ENCODE peak calls at places on chromosomes 12 and 14, in seven cellular contexts. One of them, this sample, is unnamed. For H3K36me3, the result is how much of the 10 kb centered on the place peaks cover.

GRCh38 chr12:27966870-27967269 is 5.7 kb downstream of the PTHLH start:
- DNase-seq in right lobe of liver: no peak
- DNase-seq in endothelial cell of umbilical vein: peak
- DNase-seq in heart right ventricle: no peak
- DNase-seq in left lung: no peak
- DNase-seq in pancreas: no peak
- DNase-seq in right atrium auricular region: no peak
- DNase-seq in this sample: peak

GRCh38 chr12:48351022-48351708 is 446 bp upstream of the ZNF641 start:
- DNase-seq in heart right ventricle: no peak
- DNase-seq in pancreas: peak
- DNase-seq in left lung: peak
- DNase-seq in right atrium auricular region: peak
- DNase-seq in right lobe of liver: peak
- DNase-seq in endothelial cell of umbilical vein: peak
- DNase-seq in this sample: peak

GRCh38 chr14:53534841-53535240 is 381.7 kb upstream of the DDHD1 start:
- DNase-seq in endothelial cell of umbilical vein: no peak
- DNase-seq in right lobe of liver: no peak
- DNase-seq in left lung: no peak
- DNase-seq in pancreas: no peak
- DNase-seq in right atrium auricular region: no peak
- DNase-seq in heart right ventricle: no peak
- DNase-seq in this sample: no peak

GRCh38 chr12:64237382-64237781 is 15.3 kb upstream of the KICS2 start:
- DNase-seq in right atrium auricular region: no peak
- DNase-seq in left lung: no peak
- DNase-seq in endothelial cell of umbilical vein: no peak
- DNase-seq in right lobe of liver: no peak
- DNase-seq in pancreas: no peak
- DNase-seq in heart right ventricle: no peak
- DNase-seq in this sample: no peak

GRCh38 chr12:125797421-125798175 is 732.4 kb downstream of the AACS start:
- DNase-seq in pancreas: no peak
- DNase-seq in endothelial cell of umbilical vein: no peak
- DNase-seq in right atrium auricular region: no peak
- DNase-seq in left lung: no peak
- DNase-seq in right lobe of liver: no peak
- DNase-seq in heart right ventricle: no peak
- DNase-seq in this sample: peak

GRCh38 chr14:101083564-101084435 is 180.3 kb upstream of the RTL1 start:
- DNase-seq in endothelial cell of umbilical vein: no peak
- DNase-seq in right lobe of liver: peak
- DNase-seq in left lung: peak
- DNase-seq in pancreas: no peak
- DNase-seq in right atrium auricular region: peak
- DNase-seq in heart right ventricle: peak
- DNase-seq in this sample: peak

GRCh38 chr12:29639893-29640495 is 142.5 kb upstream of the OVCH1 start:
- DNase-seq in heart right ventricle: no peak
- DNase-seq in right atrium auricular region: no peak
- DNase-seq in endothelial cell of umbilical vein: no peak
- DNase-seq in left lung: no peak
- DNase-seq in pancreas: no peak
- DNase-seq in right lobe of liver: no peak
- DNase-seq in this sample: no peak

GRCh38 chr14:100383727-100384158 is 60.6 kb downstream of the SLC25A47 start:
- DNase-seq in right lobe of liver: peak
- DNase-seq in left lung: peak
- DNase-seq in right atrium auricular region: no peak
- DNase-seq in pancreas: peak
- DNase-seq in heart right ventricle: peak
- DNase-seq in endothelial cell of umbilical vein: peak
- DNase-seq in this sample: peak

GRCh38 chr12:88591343-88591742 is 11.1 kb upstream of the KITLG start:
- DNase-seq in pancreas: no peak
- DNase-seq in right lobe of liver: no peak
- DNase-seq in heart right ventricle: no peak
- DNase-seq in endothelial cell of umbilical vein: no peak
- DNase-seq in left lung: no peak
- DNase-seq in right atrium auricular region: no peak
- DNase-seq in this sample: no peak

GRCh38 chr14:35435177-35435576 is 30.6 kb upstream of the NFKBIA start:
- DNase-seq in heart right ventricle: no peak
- DNase-seq in right atrium auricular region: no peak
- DNase-seq in endothelial cell of umbilical vein: no peak
- DNase-seq in pancreas: no peak
- DNase-seq in right lobe of liver: no peak
- DNase-seq in left lung: no peak
- DNase-seq in this sample: no peak

GRCh38 chr12:124754949-124755800 is 108.5 kb downstream of the SCARB1 start:
- DNase-seq in right lobe of liver: peak
- DNase-seq in right atrium auricular region: peak
- DNase-seq in pancreas: peak
- DNase-seq in endothelial cell of umbilical vein: no peak
- DNase-seq in heart right ventricle: peak
- DNase-seq in left lung: peak
- DNase-seq in this sample: peak

GRCh38 chr12:29816869-29817730 is 33.4 kb upstream of the TMTC1 start:
- DNase-seq in endothelial cell of umbilical vein: peak
- DNase-seq in right lobe of liver: no peak
- DNase-seq in heart right ventricle: no peak
- DNase-seq in right atrium auricular region: no peak
- DNase-seq in left lung: no peak
- DNase-seq in pancreas: no peak
- DNase-seq in this sample: no peak

GRCh38 chr12:52965337-52965731 is 16.4 kb downstream of the KRT18 start:
- DNase-seq in right atrium auricular region: no peak
- DNase-seq in right lobe of liver: no peak
- DNase-seq in endothelial cell of umbilical vein: no peak
- DNase-seq in pancreas: no peak
- DNase-seq in heart right ventricle: no peak
- DNase-seq in left lung: no peak
- DNase-seq in this sample: no peak

GRCh38 chr12:92551853-92552397 is 150.9 kb upstream of the PLEKHG7 start:
- DNase-seq in left lung: no peak
- DNase-seq in right atrium auricular region: no peak
- DNase-seq in endothelial cell of umbilical vein: no peak
- DNase-seq in pancreas: no peak
- DNase-seq in right lobe of liver: no peak
- DNase-seq in heart right ventricle: no peak
- DNase-seq in this sample: no peak

GRCh38 chr12:6044082-6044481 is 80.4 kb downstream of the VWF start:
- DNase-seq in left lung: no peak
- DNase-seq in right atrium auricular region: no peak
- DNase-seq in heart right ventricle: no peak
- DNase-seq in right lobe of liver: no peak
- DNase-seq in endothelial cell of umbilical vein: no peak
- DNase-seq in pancreas: no peak
- DNase-seq in this sample: no peak

GRCh38 chr14:53955671-53956426 is 776 bp downstream of the BMP4 start:
- DNase-seq in left lung: peak
- DNase-seq in heart right ventricle: peak
- DNase-seq in endothelial cell of umbilical vein: peak
- DNase-seq in right lobe of liver: peak
- DNase-seq in pancreas: no peak
- DNase-seq in right atrium auricular region: peak
- DNase-seq in this sample: no peak

DNA sequence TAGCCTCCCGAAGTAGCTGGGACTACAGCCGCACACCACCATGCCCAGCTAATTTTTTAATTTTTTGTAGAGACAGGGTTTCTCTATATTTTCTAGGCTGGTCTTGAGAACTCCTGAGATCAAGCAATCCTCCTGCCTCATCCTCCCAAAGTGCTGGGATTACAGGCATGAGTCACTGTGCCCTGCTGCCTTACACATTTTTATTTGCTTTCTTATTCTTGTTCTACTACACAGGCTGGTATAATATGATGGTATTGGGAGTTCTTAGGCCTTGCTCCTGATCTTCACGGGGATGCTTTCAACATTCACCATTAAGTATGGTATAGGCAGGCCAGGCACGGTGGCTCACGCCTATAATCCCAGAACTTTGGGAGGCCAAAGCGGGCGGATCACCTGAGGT is 21.2 kb downstream of the DGLUCY start:
- DNase-seq in right atrium auricular region: no peak
- DNase-seq in right lobe of liver: no peak
- DNase-seq in pancreas: no peak
- DNase-seq in endothelial cell of umbilical vein: no peak
- DNase-seq in heart right ventricle: no peak
- DNase-seq in left lung: no peak
- DNase-seq in this sample: no peak
- H3K36me3 ChIP-seq in right atrium auricular region: under half
- H3K36me3 ChIP-seq in right lobe of liver: under half
- H3K36me3 ChIP-seq in pancreas: under half
- H3K36me3 ChIP-seq in endothelial cell of umbilical vein: under half
- H3K36me3 ChIP-seq in heart right ventricle: half or more
- H3K36me3 ChIP-seq in left lung: under half
- H3K36me3 ChIP-seq in this sample: under half

DNA sequence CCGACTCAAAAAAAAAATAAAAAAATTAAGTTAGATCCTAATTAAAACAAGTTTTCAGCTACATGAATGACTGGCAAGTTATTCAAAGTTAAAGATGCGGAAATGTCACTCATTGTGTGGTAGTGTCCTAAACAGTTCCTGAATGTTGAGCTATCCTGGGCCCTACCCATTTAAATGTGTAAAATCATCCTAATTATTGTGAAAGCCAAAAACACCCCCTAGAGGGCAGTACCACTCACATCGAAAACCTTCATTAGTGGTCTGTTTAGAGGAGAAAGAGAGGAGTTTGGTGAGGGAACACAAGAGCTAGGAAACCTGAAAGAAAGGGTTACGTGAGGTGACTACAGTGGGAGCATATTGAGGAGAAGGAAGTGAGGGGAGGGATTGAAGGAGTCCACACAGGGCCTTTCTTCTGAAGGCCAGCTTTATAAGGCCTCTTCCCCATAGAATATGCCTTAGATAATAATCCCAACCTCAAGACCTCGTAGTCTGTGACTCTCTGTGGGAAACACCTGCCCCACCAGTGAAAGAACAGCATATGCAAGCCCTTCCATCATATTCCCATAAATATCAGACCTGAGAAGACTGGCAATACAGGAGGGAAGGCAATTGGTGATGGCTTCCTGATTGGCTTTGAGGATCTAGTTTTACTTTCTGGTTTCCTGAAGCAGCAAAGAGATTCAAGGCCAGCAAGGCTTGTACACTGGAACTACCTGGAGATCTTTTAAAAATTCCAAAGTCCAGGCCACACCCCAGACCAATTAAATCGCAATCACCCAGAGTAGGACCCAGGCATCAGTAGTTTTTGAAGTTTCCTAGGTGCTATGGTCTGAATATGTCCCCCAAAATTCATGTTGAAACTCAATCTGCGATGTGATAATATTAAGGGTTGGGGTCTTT is 2.7 kb upstream of the TEP1 start:
- DNase-seq in left lung: no peak
- DNase-seq in pancreas: no peak
- DNase-seq in right atrium auricular region: no peak
- DNase-seq in right lobe of liver: no peak
- DNase-seq in heart right ventricle: no peak
- DNase-seq in endothelial cell of umbilical vein: peak
- DNase-seq in this sample: no peak
- H3K27ac ChIP-seq in left lung: no peak
- H3K27ac ChIP-seq in pancreas: no peak
- H3K27ac ChIP-seq in right atrium auricular region: no peak
- H3K27ac ChIP-seq in right lobe of liver: no peak
- H3K27ac ChIP-seq in heart right ventricle: no peak
- H3K27ac ChIP-seq in endothelial cell of umbilical vein: no peak
- H3K27ac ChIP-seq in this sample: no peak

GRCh38 chr12:111887916-111888745 is 46.1 kb downstream of the MAPKAPK5 start:
- DNase-seq in endothelial cell of umbilical vein: peak
- DNase-seq in pancreas: no peak
- DNase-seq in right atrium auricular region: peak
- DNase-seq in heart right ventricle: no peak
- DNase-seq in left lung: peak
- DNase-seq in right lobe of liver: no peak
- DNase-seq in this sample: no peak

GRCh38 chr12:111881712-111882111 is 39.7 kb downstream of the MAPKAPK5 start:
- DNase-seq in right lobe of liver: no peak
- DNase-seq in endothelial cell of umbilical vein: no peak
- DNase-seq in left lung: no peak
- DNase-seq in right atrium auricular region: no peak
- DNase-seq in pancreas: no peak
- DNase-seq in heart right ventricle: no peak
- DNase-seq in this sample: no peak

GRCh38 chr12:111886662-111887545 is 44.9 kb downstream of the MAPKAPK5 start:
- DNase-seq in pancreas: no peak
- DNase-seq in heart right ventricle: no peak
- DNase-seq in right lobe of liver: no peak
- DNase-seq in left lung: no peak
- DNase-seq in endothelial cell of umbilical vein: no peak
- DNase-seq in right atrium auricular region: no peak
- DNase-seq in this sample: no peak
- H3K36me3 ChIP-seq in pancreas: under half
- H3K36me3 ChIP-seq in heart right ventricle: half or more
- H3K36me3 ChIP-seq in right lobe of liver: under half
- H3K36me3 ChIP-seq in left lung: under half
- H3K36me3 ChIP-seq in endothelial cell of umbilical vein: under half
- H3K36me3 ChIP-seq in right atrium auricular region: half or more
- H3K36me3 ChIP-seq in this sample: half or more

GRCh38 chr14:103855734-103856095 is 8.3 kb upstream of the PPP1R13B start:
- DNase-seq in right atrium auricular region: no peak
- DNase-seq in right lobe of liver: no peak
- DNase-seq in pancreas: no peak
- DNase-seq in heart right ventricle: no peak
- DNase-seq in left lung: no peak
- DNase-seq in endothelial cell of umbilical vein: no peak
- DNase-seq in this sample: no peak

GRCh38 chr14:103854017-103854808 is 6.8 kb upstream of the PPP1R13B start:
- DNase-seq in right atrium auricular region: no peak
- DNase-seq in heart right ventricle: no peak
- DNase-seq in pancreas: no peak
- DNase-seq in right lobe of liver: no peak
- DNase-seq in endothelial cell of umbilical vein: no peak
- DNase-seq in left lung: no peak
- DNase-seq in this sample: no peak

GRCh38 chr14:103854822-103855733 is 7.7 kb upstream of the PPP1R13B start:
- DNase-seq in right lobe of liver: no peak
- DNase-seq in heart right ventricle: peak
- DNase-seq in pancreas: peak
- DNase-seq in endothelial cell of umbilical vein: peak
- DNase-seq in right atrium auricular region: no peak
- DNase-seq in left lung: peak
- DNase-seq in this sample: no peak

GRCh38 chr14:103857256-103857655 is 9.9 kb upstream of the PPP1R13B start:
- DNase-seq in right atrium auricular region: no peak
- DNase-seq in pancreas: no peak
- DNase-seq in endothelial cell of umbilical vein: no peak
- DNase-seq in left lung: no peak
- DNase-seq in right lobe of liver: no peak
- DNase-seq in heart right ventricle: no peak
- DNase-seq in this sample: no peak

DNA sequence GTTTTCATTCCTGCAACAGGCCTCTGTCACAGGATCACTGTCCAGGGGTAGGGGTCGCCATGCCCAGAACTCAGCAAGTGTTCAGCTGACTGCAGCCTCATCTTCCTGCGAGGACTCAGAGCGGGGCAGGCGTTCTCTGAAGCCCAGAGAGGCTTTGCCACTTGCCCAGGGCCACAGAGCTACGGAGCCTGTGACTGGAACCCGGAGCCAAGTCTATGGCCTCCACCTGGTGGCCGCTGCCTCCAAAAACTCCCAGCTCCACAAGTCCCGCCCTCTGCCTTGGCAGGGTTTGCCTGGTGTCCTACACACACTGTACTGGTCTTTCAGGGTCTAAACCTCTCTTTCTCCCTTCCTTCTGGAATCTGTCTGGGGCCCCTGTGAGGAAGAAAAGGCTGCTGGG is 8.7 kb upstream of the PPP1R13B start:
- DNase-seq in heart right ventricle: no peak
- DNase-seq in right atrium auricular region: no peak
- DNase-seq in pancreas: no peak
- DNase-seq in right lobe of liver: no peak
- DNase-seq in left lung: no peak
- DNase-seq in endothelial cell of umbilical vein: no peak
- DNase-seq in this sample: no peak
- H3K27ac ChIP-seq in heart right ventricle: peak
- H3K27ac ChIP-seq in right atrium auricular region: no peak
- H3K27ac ChIP-seq in pancreas: peak
- H3K27ac ChIP-seq in right lobe of liver: no peak
- H3K27ac ChIP-seq in left lung: no peak
- H3K27ac ChIP-seq in endothelial cell of umbilical vein: no peak
- H3K27ac ChIP-seq in this sample: no peak